ENCODE peak calls at places on chromosomes 16 and 17, in six cellular contexts. N is neural progenitor cell, G is fibroblast of lung, Z is mesendoderm, K is PC-3, P is keratinocyte. Y is an unnamed sample. For H3K27me3, the result is how much of the 10 kb centered on the place peaks cover.

GRCh38 chr17:70238228-70238627 is 68.9 kb downstream of the KCNJ2 start:
- DNase-seq in Z (no peak), P (no peak), N (no peak), G (no peak), K (no peak), Y (no peak)

GRCh38 chr16:88909431-88910210 is 43.2 kb upstream of the PABPN1L start:
- DNase-seq in G (no peak), N (no peak), Z (no peak), P (no peak), K (no peak), Y (no peak)

GRCh38 chr16:65418435-65418834 is 296.6 kb upstream of the CDH11 start:
- DNase-seq in P (no peak), G (no peak), Z (no peak), K (no peak), N (no peak), Y (no peak)

GRCh38 chr16:71985262-71985974 is 14.8 kb downstream of the PKD1L3 start:
- DNase-seq in P (no peak), N (no peak), K (no peak), G (no peak), Z (no peak), Y (no peak)

GRCh38 chr17:76565728-76566612 is 19.7 kb downstream of the ST6GALNAC2 start:
- DNase-seq in N (no peak), Z (peak), K (no peak), P (no peak), G (no peak), Y (no peak)

GRCh38 chr17:64016248-64016784 is 4.1 kb downstream of the ICAM2 start:
- DNase-seq in K (no peak), P (no peak), G (no peak), N (no peak), Z (no peak), Y (no peak)

GRCh38 chr16:25691519-25692091 is at the start of gene HS3ST4:
- DNase-seq in K (no peak), N (peak), P (no peak), Z (peak), G (no peak), Y (no peak)

GRCh38 chr17:28144019-28144418 is 101.5 kb downstream of the NLK start:
- DNase-seq in Z (no peak), G (no peak), N (no peak), K (no peak), P (no peak), Y (peak)

GRCh38 chr16:85296859-85297698 is 184.8 kb upstream of the CIBAR2 start:
- DNase-seq in N (peak), K (peak), P (no peak), G (no peak), Z (peak), Y (peak)

GRCh38 chr16:15780805-15781204 is 76.0 kb downstream of the MYH11 start:
- DNase-seq in Z (no peak), G (no peak), N (no peak), K (no peak), P (no peak), Y (no peak)

GRCh38 chr17:31533546-31534155 is 142.2 kb downstream of the RAB11FIP4 start:
- DNase-seq in G (peak), P (peak), Z (peak), N (peak), K (peak), Y (peak)

GRCh38 chr16:86631441-86631840 is 53.1 kb downstream of the FOXL1 start:
- DNase-seq in K (peak), P (no peak), Z (no peak), G (no peak), N (no peak), Y (no peak)

GRCh38 chr16:700684-701584 is 4.7 kb downstream of the FBXL16 start:
- DNase-seq in P (no peak), K (no peak), N (peak), G (no peak), Z (peak), Y (peak)

GRCh38 chr16:11977206-11978041 is 890 bp downstream of the SNX29 start:
- DNase-seq in G (peak), Z (no peak), N (peak), K (peak), P (peak), Y (no peak)

DNA sequence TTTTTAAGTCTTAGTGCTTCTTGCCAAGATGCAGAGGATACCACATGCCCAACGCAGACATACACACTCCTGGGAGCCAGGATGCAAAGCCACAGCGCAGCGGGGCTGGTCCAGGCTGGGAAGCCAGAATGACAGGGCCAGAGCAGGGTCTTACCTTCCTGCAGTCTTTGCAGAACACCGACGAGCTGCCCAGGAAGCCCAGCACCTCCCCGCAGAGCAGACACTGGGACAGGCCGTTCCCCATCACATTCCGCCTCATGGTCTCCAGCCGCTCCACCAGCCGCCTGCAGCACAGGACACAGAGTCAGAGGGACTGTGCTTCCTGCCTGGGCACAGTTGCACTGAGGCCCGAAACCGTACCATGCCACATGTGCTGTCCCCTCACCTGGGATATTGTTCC is 33.3 kb downstream of the RPH3AL start:
- DNase-seq in N (no peak), Z (no peak), P (no peak), G (no peak), K (no peak), Y (no peak)
- H3K27me3 ChIP-seq in N (under half), Z (under half), P (under half), G (under half), K (under half), Y (under half)

DNA sequence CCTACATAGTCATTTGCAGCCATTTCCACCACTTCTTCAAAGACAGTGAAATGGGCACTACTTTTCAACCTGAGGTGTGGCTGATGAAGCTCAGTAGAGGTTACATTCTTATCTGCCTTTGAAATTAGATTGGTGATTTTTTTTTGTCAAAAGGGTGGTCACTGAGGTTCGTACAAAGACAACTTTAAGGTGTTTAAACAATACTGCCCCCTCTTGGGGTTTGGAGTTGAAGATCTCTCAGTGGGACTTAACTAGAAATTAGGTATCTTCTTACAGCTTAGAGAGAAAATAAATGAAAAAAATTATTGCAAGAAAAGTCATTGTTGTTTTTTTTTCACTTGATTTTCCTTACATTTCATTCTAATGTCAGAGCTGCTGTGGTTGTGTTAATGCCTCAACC is 713.2 kb downstream of the CDH11 start:
- DNase-seq in G (no peak), Z (peak), N (no peak), K (no peak), P (no peak), Y (peak)
- H3K9ac ChIP-seq in G (no peak), Z (no peak), N (no peak), K (no peak), P (no peak), Y (peak)

DNA sequence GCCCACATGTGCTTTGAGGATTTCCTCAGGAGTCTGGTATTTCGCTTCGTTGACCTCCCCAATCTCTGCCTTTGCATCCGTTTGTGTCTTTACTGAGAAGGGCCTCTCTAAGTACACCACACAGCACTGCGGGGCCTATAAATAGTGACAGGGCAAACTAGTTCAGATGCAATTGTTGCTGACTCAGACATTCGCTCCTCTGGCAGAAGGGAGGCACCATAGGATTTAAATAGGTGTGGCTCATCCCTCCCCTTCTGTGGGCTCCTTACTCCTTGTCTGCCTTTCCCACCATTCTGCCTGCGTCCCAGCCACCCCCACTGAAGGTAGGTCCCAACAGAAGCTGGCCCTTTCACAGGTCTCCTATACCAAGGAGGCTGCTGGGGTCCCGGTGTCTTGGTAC is 192.3 kb downstream of the SHISA9 start:
- DNase-seq in K (no peak), N (no peak), P (no peak), Z (peak), G (no peak), Y (no peak)
- H3K27me3 ChIP-seq in K (under half), N (under half), P (under half), Z (under half), G (under half), Y (under half)

DNA sequence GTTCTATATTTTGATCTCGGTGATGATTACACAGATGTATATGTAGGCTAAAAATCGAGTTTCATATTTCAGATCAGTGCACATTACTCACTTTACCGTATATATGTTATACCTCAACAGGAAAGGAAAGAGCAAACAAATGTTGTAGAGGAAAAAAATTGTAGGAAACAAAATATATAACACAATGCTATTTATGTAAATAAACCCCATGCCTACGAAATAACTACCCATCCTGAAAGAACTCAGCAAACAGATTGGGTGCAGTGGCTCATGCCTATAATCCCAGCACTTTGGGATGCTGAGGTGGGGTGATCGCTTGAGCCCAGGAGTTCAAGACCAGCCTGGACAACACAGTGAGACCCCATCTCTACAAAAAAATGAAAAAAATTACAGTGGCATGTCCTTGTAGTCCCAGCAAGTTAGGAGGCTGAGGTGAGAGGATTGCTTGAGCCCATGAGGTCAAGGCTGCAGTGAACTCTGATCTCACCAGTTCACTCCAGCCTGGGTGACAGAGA is 18.0 kb upstream of the ETV4 start:
- DNase-seq in Z (no peak), K (peak), P (no peak), N (no peak), G (no peak), Y (peak)
- H3K9ac ChIP-seq in Z (no peak), K (no peak), P (no peak), N (no peak), G (no peak), Y (no peak)

Y was measured in Karpas-422.